ENCODE peak calls at places on chromosomes 16 and 17, in six cellular contexts. T is lower leg skin, N is HFFc6, P is type B pancreatic cell, I is ascending aorta, D is stomach. O is an unnamed sample.

GRCh38 chr16:55499951-55500350 is 8.9 kb upstream of the LPCAT2 start:
- DNase-seq in T (peak), N (peak), P (no peak), I (peak), D (no peak), O (peak)

GRCh38 chr17:42456223-42457106 is 2.2 kb upstream of the ATP6V0A1 start:
- DNase-seq in T (no peak), N (peak), P (no peak), I (no peak), D (no peak), O (no peak)

GRCh38 chr17:21008992-21009671 is 33.7 kb downstream of the USP22 start:
- DNase-seq in T (no peak), N (no peak), P (no peak), I (no peak), D (no peak), O (no peak)

GRCh38 chr16:27259710-27260109 is 8.9 kb downstream of the NSMCE1 start:
- DNase-seq in T (no peak), N (no peak), P (peak), I (no peak), D (no peak), O (peak)

GRCh38 chr16:84658690-84659089 is 10.4 kb downstream of the KLHL36 start:
- DNase-seq in T (no peak), N (no peak), P (no peak), I (no peak), D (no peak), O (no peak)

GRCh38 chr17:6430769-6431168 is 4.2 kb downstream of the AIPL1 start:
- DNase-seq in T (no peak), N (no peak), P (no peak), I (no peak), D (no peak), O (no peak)

GRCh38 chr17:74431568-74432483 is at the start of gene GPRC5C:
- DNase-seq in T (peak), N (no peak), P (no peak), I (peak), D (peak), O (no peak)

GRCh38 chr17:45722161-45722560 is 62.0 kb upstream of the CRHR1 start:
- DNase-seq in T (no peak), N (peak), P (no peak), I (no peak), D (no peak), O (no peak)

GRCh38 chr17:19769946-19770652 is 22.0 kb upstream of the ALDH3A1 start:
- DNase-seq in T (no peak), N (peak), P (peak), I (no peak), D (no peak), O (peak)

GRCh38 chr17:35283767-35284166 is 40.9 kb downstream of the SLFN5 start:
- DNase-seq in T (no peak), N (no peak), P (no peak), I (no peak), D (no peak), O (no peak)

GRCh38 chr17:5809056-5809455 is 224.7 kb upstream of the NLRP1 start:
- DNase-seq in T (no peak), N (no peak), P (peak), I (no peak), D (no peak), O (peak)

GRCh38 chr16:50618238-50618918 is 62.7 kb downstream of the SNX20 start:
- DNase-seq in T (no peak), N (no peak), P (no peak), I (no peak), D (no peak), O (no peak)

GRCh38 chr16:50616386-50616785 is 64.7 kb downstream of the SNX20 start:
- DNase-seq in T (no peak), N (no peak), P (no peak), I (no peak), D (no peak), O (no peak)

GRCh38 chr16:50615891-50616290 is 65.2 kb downstream of the SNX20 start:
- DNase-seq in T (no peak), N (no peak), P (no peak), I (no peak), D (no peak), O (no peak)

GRCh38 chr16:50616883-50617629 is 64.1 kb downstream of the SNX20 start:
- DNase-seq in T (no peak), N (no peak), P (no peak), I (no peak), D (peak), O (no peak)

DNA sequence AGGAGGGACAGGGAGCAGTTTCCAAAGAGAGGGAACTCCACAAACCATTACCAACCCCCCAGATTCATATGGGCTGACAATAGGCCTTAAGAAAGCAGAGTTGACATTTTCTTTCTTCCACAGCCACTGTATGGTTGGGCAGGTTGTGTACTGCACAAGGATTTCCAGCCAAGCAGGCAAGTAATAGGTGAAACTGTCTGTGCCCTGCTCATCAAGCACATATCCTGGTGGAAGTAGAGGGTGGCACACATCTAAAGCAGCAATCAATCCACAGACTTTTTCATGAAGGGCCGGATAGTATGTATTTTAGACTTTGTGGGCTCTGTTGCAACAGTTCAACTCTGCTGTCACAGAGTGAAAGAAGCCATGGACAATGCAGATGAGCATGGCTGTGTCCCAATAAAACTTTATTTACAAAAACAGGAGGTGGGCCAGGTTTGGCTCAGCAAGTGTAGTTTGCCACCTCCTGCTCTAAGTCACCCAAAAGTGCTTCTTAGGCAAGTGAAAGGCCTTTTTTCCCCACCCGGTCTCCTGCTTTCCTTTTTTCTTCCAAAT is 63.4 kb downstream of the SNX20 start:
- DNase-seq in T (no peak), N (no peak), P (no peak), I (no peak), D (no peak), O (no peak)
- TF ChIP-seq CTCF in T (no peak), N (no peak), P (no peak), I (no peak), D (no peak), O (no peak)

GRCh38 chr17:82647593-82648164 is 565 bp downstream of the WDR45B start:
- DNase-seq in T (no peak), N (no peak), P (no peak), I (peak), D (peak), O (no peak)
- TF ChIP-seq CTCF in T (no peak), N (no peak), P (peak), I (no peak), D (no peak), O (no peak)

GRCh38 chr17:39165844-39166349 is at the start of gene ARL5C:
- DNase-seq in T (no peak), N (no peak), P (no peak), I (no peak), D (no peak), O (no peak)

GRCh38 chr17:39166437-39167335 is 725 bp upstream of the ARL5C start:
- DNase-seq in T (no peak), N (no peak), P (no peak), I (no peak), D (no peak), O (no peak)

GRCh38 chr17:39167492-39167891 is 1.5 kb upstream of the ARL5C start:
- DNase-seq in T (no peak), N (no peak), P (no peak), I (no peak), D (no peak), O (no peak)

GRCh38 chr17:39164675-39165143 is 1.3 kb downstream of the ARL5C start:
- DNase-seq in T (peak), N (peak), P (peak), I (peak), D (peak), O (peak)

DNA sequence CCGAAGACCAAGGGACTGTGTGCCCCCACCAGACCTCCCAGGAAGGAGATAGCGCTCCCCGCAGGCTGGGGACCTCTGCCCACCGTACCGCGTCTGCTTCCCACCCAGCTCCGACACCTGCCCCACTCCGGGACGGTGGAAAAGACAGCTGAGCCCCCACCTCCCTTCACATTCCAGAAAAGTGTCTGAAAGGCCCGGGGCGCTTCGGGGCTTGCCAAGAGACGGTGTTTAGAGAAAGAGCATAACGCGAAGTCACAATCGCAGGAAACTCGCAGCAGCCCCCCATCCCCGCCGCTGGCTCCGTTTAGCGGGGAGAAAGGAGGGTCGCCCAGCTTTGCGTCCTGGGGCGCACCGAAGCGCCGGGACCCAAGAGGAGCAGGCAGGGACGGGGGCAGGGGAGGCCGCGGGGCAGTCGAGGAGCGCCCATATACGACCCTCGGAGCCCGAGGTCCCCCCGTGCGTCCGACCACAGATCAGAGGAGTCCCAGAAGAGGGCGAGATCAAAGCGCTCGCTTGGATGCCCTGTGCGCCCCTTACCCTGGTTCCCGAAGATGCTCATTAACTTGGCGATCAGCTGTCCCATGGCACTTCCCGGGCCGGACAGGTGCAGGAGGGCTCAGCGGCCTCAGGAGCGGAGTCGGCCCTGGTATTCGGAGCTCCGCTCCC is 650 bp downstream of the ARL5C start:
- DNase-seq in T (no peak), N (no peak), P (no peak), I (no peak), D (no peak), O (no peak)
- TF ChIP-seq CTCF in T (no peak), N (no peak), P (no peak), I (no peak), D (no peak), O (no peak)

DNA sequence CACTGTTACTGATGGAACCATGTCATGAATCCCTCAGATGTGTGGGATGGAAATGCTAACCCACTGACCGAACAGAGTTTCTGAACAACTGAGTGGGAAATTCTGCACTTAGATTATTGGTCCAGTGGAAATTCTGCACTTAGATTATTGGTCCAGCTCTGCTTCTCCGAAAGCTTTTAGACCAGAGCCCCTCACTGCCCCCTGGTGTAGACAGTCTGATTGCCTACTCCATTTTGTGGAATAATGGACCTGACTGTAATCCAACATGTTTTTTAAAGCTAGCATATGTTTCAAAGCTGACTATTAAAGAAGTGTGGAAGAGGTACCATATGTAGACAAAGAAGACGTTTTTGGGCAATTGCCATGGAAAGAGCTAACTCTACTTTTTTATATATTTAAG is 50.3 kb upstream of the TBX2 start:
- DNase-seq in T (no peak), N (no peak), P (no peak), I (no peak), D (no peak), O (no peak)
- TF ChIP-seq CTCF in T (no peak), N (peak), P (peak), I (no peak), D (no peak), O (peak)

DNA sequence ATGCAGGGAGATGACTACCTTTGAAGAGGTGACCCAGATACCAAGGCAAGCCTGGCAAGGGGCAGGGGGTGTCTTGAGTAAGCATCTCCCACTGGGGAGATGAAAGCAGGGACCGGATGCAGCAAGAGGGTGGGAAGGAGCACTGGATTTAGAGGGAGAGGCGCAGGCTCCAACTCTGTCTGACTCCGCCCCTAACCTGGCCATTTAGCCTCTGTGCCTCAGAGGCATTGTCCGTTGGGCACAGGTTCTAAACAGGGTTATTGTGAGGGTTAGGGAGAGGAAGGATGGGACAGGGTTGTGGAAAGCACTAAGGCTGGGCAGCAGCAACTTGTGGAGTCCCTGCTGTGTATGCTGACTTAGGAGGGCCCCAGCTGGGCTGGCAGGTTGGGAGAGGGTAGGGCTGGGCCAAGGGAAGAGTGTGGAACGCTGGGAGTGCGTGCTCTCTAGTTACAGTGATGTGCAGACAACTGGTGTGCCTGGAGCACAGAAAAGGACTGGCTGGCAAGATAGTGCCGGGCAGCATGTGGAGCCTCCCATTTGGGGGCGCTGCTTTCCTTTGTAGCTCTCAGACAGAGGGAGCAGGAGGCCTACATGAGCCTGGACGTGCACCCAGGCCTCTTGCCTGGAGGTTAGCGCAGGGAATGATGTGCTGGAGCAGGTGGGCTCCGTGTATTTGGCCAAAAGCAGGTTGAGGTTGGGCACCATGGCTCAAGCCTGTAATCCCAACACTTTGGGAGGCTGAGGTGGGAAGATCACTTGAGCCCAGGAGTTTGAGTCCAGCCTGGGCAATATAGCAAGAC is 26.2 kb downstream of the TBX2 start:
- DNase-seq in T (no peak), N (no peak), P (no peak), I (no peak), D (no peak), O (peak)
- TF ChIP-seq CTCF in T (no peak), N (peak), P (no peak), I (no peak), D (no peak), O (no peak)

DNA sequence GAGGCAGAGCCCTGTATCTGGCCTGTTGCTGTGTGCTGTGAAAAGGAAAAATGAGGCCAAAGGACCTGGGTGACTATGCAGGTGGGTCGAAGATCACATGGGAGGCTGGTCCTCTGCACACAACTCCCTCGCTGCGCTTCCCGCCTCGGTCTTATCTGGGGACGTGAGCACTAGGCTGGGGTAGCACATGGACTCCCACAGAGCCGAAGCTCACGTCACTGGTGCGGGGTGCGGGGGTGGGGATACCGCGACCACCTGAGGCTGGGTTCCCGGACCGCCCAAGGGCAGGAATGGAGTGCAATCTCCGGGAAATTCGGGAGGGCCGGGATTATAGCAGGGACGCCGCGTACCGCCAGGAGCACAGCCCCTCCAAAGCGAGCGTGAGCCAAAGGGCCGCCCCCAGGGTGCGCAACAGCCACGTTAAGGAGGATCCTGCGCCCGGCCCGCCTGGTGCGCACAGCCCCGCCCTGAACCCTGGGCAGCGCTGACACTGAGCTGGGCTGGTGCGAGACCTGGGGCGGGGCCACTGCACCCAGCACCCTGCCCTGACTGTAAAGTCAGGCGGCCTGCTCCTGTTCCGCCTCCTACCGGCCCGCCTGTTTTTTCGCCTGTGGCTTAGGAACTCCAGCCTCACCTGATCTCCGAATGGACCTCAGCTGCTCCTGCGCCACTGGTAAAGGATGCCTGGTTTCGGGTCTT is 4.8 kb downstream of the MT1A start:
- DNase-seq in T (peak), N (peak), P (no peak), I (peak), D (peak), O (no peak)
- TF ChIP-seq CTCF in T (no peak), N (peak), P (peak), I (peak), D (no peak), O (peak)

DNA sequence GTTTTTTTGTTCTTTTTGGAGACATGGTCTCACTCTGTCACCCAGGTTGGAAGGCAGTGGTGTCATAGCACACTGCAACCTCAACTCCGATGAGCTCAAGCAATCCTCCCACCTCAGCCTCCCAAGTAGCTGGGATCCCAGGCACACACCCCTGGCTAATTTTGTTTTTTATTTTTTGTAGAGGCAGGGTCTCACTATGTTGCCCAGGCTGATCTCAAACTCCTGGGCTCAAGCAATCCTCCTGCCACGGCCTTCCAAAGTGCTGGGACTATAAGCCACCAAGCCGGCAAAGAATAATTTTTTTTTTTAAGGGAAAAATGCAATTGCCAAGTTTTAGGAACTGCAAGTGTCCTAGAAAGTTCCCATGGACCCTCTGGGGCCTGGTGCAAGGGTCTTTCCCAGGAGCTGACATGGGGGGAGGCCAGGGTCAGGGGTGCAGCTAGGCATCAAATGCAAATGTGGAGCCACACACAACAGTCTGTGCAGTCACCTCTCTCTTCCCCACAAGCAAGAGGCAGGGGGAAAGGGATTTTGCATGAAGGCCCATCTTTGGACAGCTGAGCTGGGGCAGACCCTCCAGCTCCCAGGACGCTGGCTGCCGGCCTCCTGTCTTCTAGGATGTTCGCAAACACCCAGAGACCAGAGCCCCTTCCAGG is 20.1 kb upstream of the BCAR1 start:
- DNase-seq in T (no peak), N (no peak), P (no peak), I (no peak), D (no peak), O (no peak)
- TF ChIP-seq CTCF in T (no peak), N (no peak), P (no peak), I (no peak), D (no peak), O (no peak)

DNA sequence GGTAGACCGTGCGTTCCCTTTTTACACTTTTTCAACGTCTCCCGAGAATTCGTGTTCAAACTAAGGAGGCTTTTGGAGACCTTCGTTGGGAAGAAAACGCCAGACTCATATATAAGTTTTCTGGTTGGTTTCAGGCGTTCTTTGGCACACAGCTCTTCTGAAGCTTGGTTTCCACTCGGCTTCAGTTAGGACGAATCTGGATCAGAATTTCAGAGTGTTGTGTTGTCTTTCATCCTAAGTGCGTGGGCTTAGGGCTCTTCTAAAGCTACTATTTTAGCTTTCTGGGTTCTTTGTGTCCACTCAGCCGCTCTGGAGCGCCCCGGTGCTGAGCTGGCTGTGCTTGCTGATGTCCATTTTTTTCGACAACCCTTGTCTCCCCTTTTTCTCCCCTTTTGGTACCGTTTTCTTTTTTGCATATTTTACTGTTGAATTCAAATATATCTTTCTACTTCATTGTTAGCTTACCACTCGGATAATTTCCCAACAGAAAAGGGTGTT is 1.1 kb downstream of the SRRM2 start:
- DNase-seq in T (no peak), N (no peak), P (no peak), I (no peak), D (no peak), O (no peak)
- TF ChIP-seq CTCF in T (no peak), N (no peak), P (no peak), I (no peak), D (no peak), O (no peak)